ENCODE peak calls at places on chromosomes 3 and 15, in four cellular contexts. Q is cardiac fibroblast, O is A549, Y is RWPE1. G is an unnamed sample.
A peak's percentile ranks its signal among the peaks of the same experiment; 100 is the strongest.

GRCh38 chr3:26202169-26202568 is 412.3 kb downstream of the OXSM start:
- DNase-seq in Q (no peak), O (no peak), Y (no peak), G (no peak)

GRCh38 chr3:138412821-138413531 is 21.4 kb upstream of the ESYT3 start:
- DNase-seq in Q (peak; percentile 8), O (no peak), Y (no peak), G (peak; percentile 23)

GRCh38 chr15:90648137-90649070 is 68.7 kb upstream of the BLM start:
- DNase-seq in Q (peak; percentile 81), O (peak; percentile 78), Y (peak; percentile 74), G (peak; percentile 59)

GRCh38 chr15:58736244-58736643 is 13.3 kb downstream of the ADAM10 start:
- DNase-seq in Q (no peak), O (no peak), Y (no peak), G (no peak)

GRCh38 chr3:61979645-61980430 is 393.5 kb downstream of the FEZF2 start:
- DNase-seq in Q (peak; percentile 41), O (no peak), Y (no peak), G (peak; percentile 10)

GRCh38 chr15:62856466-62857246 is 185.9 kb upstream of the TPM1 start:
- DNase-seq in Q (no peak), O (no peak), Y (no peak), G (no peak)

GRCh38 chr3:89216021-89216739 is 108.8 kb downstream of the EPHA3 start:
- DNase-seq in Q (peak; percentile 7), O (no peak), Y (no peak), G (no peak)

GRCh38 chr15:98834976-98835375 is 172.6 kb downstream of the PGPEP1L start:
- DNase-seq in Q (no peak), O (no peak), Y (no peak), G (no peak)

GRCh38 chr15:80076321-80077318 is 17.1 kb downstream of the ZFAND6 start:
- DNase-seq in Q (no peak), O (no peak), Y (no peak), G (no peak)

GRCh38 chr15:31062965-31063355 is 38.6 kb downstream of the TRPM1 start:
- DNase-seq in Q (no peak), O (no peak), Y (no peak), G (no peak)

GRCh38 chr15:23497710-23498111 is 50.7 kb upstream of the GOLGA6L2 start:
- DNase-seq in Q (no peak), O (no peak), Y (no peak), G (no peak)

GRCh38 chr15:90266485-90266884 is 1.0 kb downstream of the NGRN start:
- DNase-seq in Q (peak; percentile 24), O (no peak), Y (no peak), G (no peak)

GRCh38 chr3:59327324-59327939 is 277.6 kb upstream of the CFAP20DC start:
- DNase-seq in Q (peak; percentile 42), O (no peak), Y (peak; percentile 71), G (peak; percentile 99)

GRCh38 chr3:55491296-55491816 is 4.2 kb upstream of the WNT5A start:
- DNase-seq in Q (peak; percentile 74), O (no peak), Y (peak; percentile 21), G (peak; percentile 71)

GRCh38 chr3:175149675-175150074 is 290.5 kb downstream of the NAALADL2 start:
- DNase-seq in Q (no peak), O (no peak), Y (peak; percentile 7), G (peak; percentile 70)

GRCh38 chr3:112470791-112471190 is 28.5 kb downstream of the BTLA start:
- DNase-seq in Q (no peak), O (no peak), Y (no peak), G (no peak)

GRCh38 chr3:19060404-19060803 is 87.9 kb upstream of the KCNH8 start:
- DNase-seq in Q (no peak), O (no peak), Y (no peak), G (peak; percentile 49)

GRCh38 chr3:56761887-56762605 is 39.7 kb downstream of the ARHGEF3 start:
- DNase-seq in Q (peak; percentile 79), O (no peak), Y (no peak), G (no peak)

GRCh38 chr3:65371053-65371452 is 667.7 kb downstream of the MAGI1 start:
- DNase-seq in Q (no peak), O (no peak), Y (peak; percentile 2), G (no peak)

GRCh38 chr15:89795996-89796395 is 18.7 kb downstream of the ANPEP start:
- DNase-seq in Q (no peak), O (no peak), Y (no peak), G (no peak)

GRCh38 chr3:110405830-110406580 is 665.6 kb upstream of the NECTIN3 start:
- DNase-seq in Q (peak; percentile 14), O (no peak), Y (no peak), G (no peak)

GRCh38 chr3:69774029-69774428 is 34.8 kb downstream of the MITF start:
- DNase-seq in Q (peak; percentile 18), O (no peak), Y (no peak), G (peak; percentile 37)

GRCh38 chr15:90664650-90665287 is 52.4 kb upstream of the BLM start:
- DNase-seq in Q (peak; percentile 58), O (no peak), Y (peak; percentile 34), G (no peak)

GRCh38 chr3:63753567-63753966 is 65.5 kb upstream of the C3orf49 start:
- DNase-seq in Q (peak; percentile 21), O (no peak), Y (peak; percentile 20), G (peak; percentile 44)

GRCh38 chr15:92205255-92205739 is 188.4 kb upstream of the ST8SIA2 start:
- DNase-seq in Q (no peak), O (no peak), Y (no peak), G (peak; percentile 7)

GRCh38 chr3:128872282-128872681 is 7.1 kb upstream of the ACAD9 start:
- DNase-seq in Q (no peak), O (no peak), Y (no peak), G (no peak)

GRCh38 chr3:148880681-148881080 is 15.6 kb downstream of the CPA3 start:
- DNase-seq in Q (no peak), O (peak; percentile 28), Y (no peak), G (no peak)

GRCh38 chr3:28949580-28949979 is 331.3 kb upstream of the RBMS3 start:
- DNase-seq in Q (no peak), O (no peak), Y (no peak), G (peak; percentile 93)

GRCh38 chr15:33675246-33675645 is 293.1 kb upstream of the CHRM5 start:
- DNase-seq in Q (peak; percentile 33), O (peak; percentile 36), Y (peak; percentile 49), G (peak; percentile 56)
- TF ChIP-seq CTCF in Q (peak; percentile 24), O (peak; percentile 43), Y (peak; percentile 25), G (peak; percentile 52)

GRCh38 chr3:145704020-145704419 is 457.0 kb downstream of the PLOD2 start:
- DNase-seq in Q (peak; percentile 57), O (no peak), Y (no peak), G (peak; percentile 30)

GRCh38 chr3:145696011-145696410 is 465.0 kb downstream of the PLOD2 start:
- DNase-seq in Q (peak; percentile 3), O (no peak), Y (no peak), G (no peak)

GRCh38 chr3:145698252-145698651 is 462.7 kb downstream of the PLOD2 start:
- DNase-seq in Q (peak; percentile 22), O (no peak), Y (no peak), G (no peak)

GRCh38 chr3:145692751-145693150 is 468.2 kb downstream of the PLOD2 start:
- DNase-seq in Q (no peak), O (no peak), Y (no peak), G (no peak)

DNA sequence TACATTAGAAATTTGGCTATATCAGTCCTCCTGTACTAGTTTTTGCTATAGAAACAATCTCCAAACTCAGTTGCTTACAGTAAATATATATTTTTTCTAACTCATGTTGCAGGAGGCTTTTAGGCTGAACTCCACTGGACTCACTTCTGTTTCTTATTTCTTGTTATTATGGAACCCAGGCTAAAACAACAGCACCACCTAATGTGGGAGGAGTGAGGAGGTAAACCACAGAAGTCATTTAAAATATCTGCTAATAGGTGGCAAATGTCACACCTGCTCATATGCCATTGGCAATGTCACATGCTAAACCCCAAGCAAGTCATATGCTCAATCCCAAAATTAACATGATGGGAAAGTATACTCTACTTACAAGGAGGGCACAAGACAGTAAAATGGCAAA is 462.2 kb downstream of the PLOD2 start:
- DNase-seq in Q (no peak), O (no peak), Y (no peak), G (no peak)
- TF ChIP-seq CTCF in Q (no peak), O (no peak), Y (no peak), G (no peak)

GRCh38 chr3:42732196-42732828 is 29.7 kb upstream of the HHATL start:
- DNase-seq in Q (no peak), O (no peak), Y (no peak), G (no peak)

GRCh38 chr3:42733501-42734262 is 31.1 kb upstream of the HHATL start:
- DNase-seq in Q (no peak), O (no peak), Y (no peak), G (no peak)

GRCh38 chr3:42731476-42732195 is 29.0 kb upstream of the HHATL start:
- DNase-seq in Q (no peak), O (no peak), Y (no peak), G (no peak)

GRCh38 chr3:42734263-42734860 is 31.8 kb upstream of the HHATL start:
- DNase-seq in Q (no peak), O (no peak), Y (no peak), G (no peak)

DNA sequence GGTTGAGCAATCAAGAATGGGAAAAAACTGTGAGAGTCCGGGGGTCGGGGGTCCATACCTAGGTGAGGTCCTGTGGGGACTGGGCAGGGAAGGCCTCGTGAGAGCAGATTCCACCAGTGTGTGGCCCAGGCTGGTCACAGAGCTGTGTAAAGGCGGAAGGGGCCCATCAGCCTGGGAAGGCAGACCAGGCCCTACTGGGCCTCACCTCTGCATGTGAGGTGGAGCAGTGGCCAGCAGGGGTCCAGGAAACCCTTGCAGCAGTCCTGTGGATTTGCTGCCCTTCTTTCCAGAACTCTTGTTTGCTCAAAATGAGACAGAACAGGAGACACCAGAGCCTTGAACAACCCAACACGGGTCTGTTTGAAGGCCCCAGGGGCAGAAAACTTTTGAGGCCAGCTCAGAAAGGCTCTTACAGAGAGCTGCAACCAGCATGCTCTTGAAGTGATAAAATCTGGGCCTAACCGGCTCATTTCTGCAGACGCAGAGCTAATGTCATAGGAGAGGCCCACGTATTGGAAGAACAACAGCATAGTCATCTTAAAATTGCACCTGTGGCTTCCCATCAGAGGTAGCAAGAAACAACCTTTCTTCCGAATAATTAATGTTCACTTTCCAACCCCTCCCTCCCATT is 30.3 kb upstream of the HHATL start:
- DNase-seq in Q (no peak), O (no peak), Y (no peak), G (no peak)
- TF ChIP-seq CTCF in Q (peak; percentile 12), O (no peak), Y (no peak), G (peak; percentile 11)

DNA sequence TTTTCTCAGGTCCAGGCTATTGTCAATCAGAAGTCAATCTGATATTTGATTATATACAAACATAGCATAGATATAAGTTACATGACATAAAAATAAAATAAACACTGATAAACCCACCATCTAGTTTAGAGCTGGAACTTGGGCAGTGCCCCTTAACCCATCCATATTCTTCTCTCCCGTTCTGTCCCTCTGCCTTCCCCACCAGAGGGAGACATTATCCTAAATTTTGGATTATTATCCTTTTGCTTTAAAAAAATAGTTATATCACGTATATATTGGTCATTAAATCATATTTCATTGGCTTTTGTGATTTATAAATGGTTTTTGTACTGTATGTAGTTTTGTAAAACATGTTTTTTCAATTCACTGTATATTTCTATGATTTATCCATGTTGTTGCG is 107.9 kb downstream of the GMPS start:
- DNase-seq in Q (no peak), O (no peak), Y (no peak), G (no peak)
- TF ChIP-seq CTCF in Q (peak; percentile 36), O (peak; percentile 38), Y (peak; percentile 20), G (no peak)

GRCh38 chr3:131381445-131382291 is at the start of gene NUDT16:
- DNase-seq in Q (peak; percentile 100), O (peak; percentile 87), Y (peak; percentile 97), G (peak; percentile 95)
- TF ChIP-seq CTCF in Q (no peak), O (no peak), Y (no peak), G (peak; percentile 8)

G was measured in bronchial epithelial cell.